ENCODE peak calls at places on chromosomes 4 and X, in eight cellular contexts. G is naive thymus-derived CD4-positive, alpha-beta T cell; A is NCI-H1092 treated with DMSO at 0.1 percent for 48 hours; N is DMS153; C is stomach; O is activated CD8-positive, alpha-beta memory T cell treated with anti-CD3 and anti-CD28 coated beads for 24 hours; Z is SW 1271; E is GF-D8. H is an unnamed sample.

GRCh38 chr4:38782452-38783108 is at the start of gene TLR10:
- DNase-seq in G (peak), A (peak), N (no peak), C (peak), O (no peak), Z (no peak), E (no peak), H (peak)

GRCh38 chr4:112860731-112861377 is 188.6 kb upstream of the ANK2 start:
- DNase-seq in G (no peak), A (no peak), N (no peak), C (no peak), O (no peak), Z (no peak), E (no peak), H (no peak)

GRCh38 chr4:159505275-159505975 is 402.5 kb downstream of the RAPGEF2 start:
- DNase-seq in G (no peak), A (no peak), N (no peak), C (no peak), O (no peak), Z (no peak), E (no peak), H (no peak)

GRCh38 chrX:2794336-2794735 is 34.4 kb upstream of the GYG2 start:
- DNase-seq in G (no peak), A (no peak), N (no peak), C (no peak), O (no peak), Z (no peak), E (no peak), H (no peak)

GRCh38 chrX:131763674-131764073 is 219.8 kb downstream of the OR13H1 start:
- DNase-seq in G (no peak), A (no peak), N (no peak), C (peak), O (peak), Z (no peak), E (no peak), H (no peak)

GRCh38 chr4:8779371-8779988 is 92.2 kb downstream of the HMX1 start:
- DNase-seq in G (no peak), A (no peak), N (no peak), C (no peak), O (no peak), Z (no peak), E (no peak), H (no peak)

GRCh38 chr4:76198411-76199237 is 15.0 kb downstream of the SCARB2 start:
- DNase-seq in G (no peak), A (peak), N (peak), C (peak), O (no peak), Z (no peak), E (peak), H (peak)

GRCh38 chrX:151563449-151563848 is at the start of gene PASD1:
- DNase-seq in G (no peak), A (no peak), N (no peak), C (no peak), O (no peak), Z (no peak), E (no peak), H (no peak)

GRCh38 chrX:119516157-119516702 is 48.0 kb downstream of the SLC25A5 start:
- DNase-seq in G (peak), A (peak), N (peak), C (no peak), O (peak), Z (no peak), E (peak), H (peak)

GRCh38 chrX:126701380-126701779 is 118.1 kb upstream of the PRR32 start:
- DNase-seq in G (no peak), A (no peak), N (no peak), C (no peak), O (no peak), Z (no peak), E (no peak), H (no peak)

GRCh38 chrX:129577473-129577872 is 37.4 kb downstream of the OCRL start:
- DNase-seq in G (no peak), A (no peak), N (no peak), C (no peak), O (no peak), Z (no peak), E (no peak), H (no peak)

GRCh38 chr4:30720656-30721352 is 635 bp downstream of the PCDH7 start:
- DNase-seq in G (no peak), A (peak), N (no peak), C (no peak), O (peak), Z (no peak), E (no peak), H (peak)

GRCh38 chrX:68307767-68308166 is 125.5 kb downstream of the OPHN1 start:
- DNase-seq in G (no peak), A (no peak), N (no peak), C (no peak), O (no peak), Z (peak), E (no peak), H (no peak)

GRCh38 chr4:53777244-53777984 is 186.1 kb upstream of the LNX1 start:
- DNase-seq in G (no peak), A (no peak), N (no peak), C (no peak), O (no peak), Z (no peak), E (no peak), H (no peak)

GRCh38 chr4:30716671-30717207 is 3.4 kb upstream of the PCDH7 start:
- DNase-seq in G (no peak), A (peak), N (no peak), C (no peak), O (no peak), Z (no peak), E (no peak), H (peak)

GRCh38 chr4:146334862-146335449 is 120.6 kb downstream of the REELD1 start:
- DNase-seq in G (no peak), A (no peak), N (no peak), C (no peak), O (no peak), Z (no peak), E (no peak), H (no peak)